ENCODE peak calls at places on chromosomes 2 and 18, in four cellular contexts. U is COR-L47; L is stimulated activated CD4-positive, alpha-beta T cell treated with anti-CD3 and anti-CD28 coated beads, Interleukin-2, amount 100 ng/mL, for 24 hours; P is activated T-cell treated with anti-CD3 and anti-CD28 coated beads for 48 hours. E is an unnamed sample.

GRCh38 chr18:12255626-12256026 is 1.5 kb downstream of the CIDEA start:
- DNase-seq in P (no peak), L (no peak), U (no peak), E (no peak)

GRCh38 chr2:231683292-231683898 is 24.9 kb upstream of the PTMA start:
- DNase-seq in P (no peak), L (no peak), U (peak; percentile 64), E (no peak)

GRCh38 chr2:237540223-237540775 is 26.1 kb upstream of the PRLH start:
- DNase-seq in U (peak; percentile 17), L (no peak), P (no peak), E (no peak)

GRCh38 chr18:33720133-33720532 is 142.1 kb downstream of the ASXL3 start:
- DNase-seq in U (no peak), P (no peak), L (no peak), E (no peak)

GRCh38 chr2:217887841-217888665 is 114.7 kb downstream of the TNS1 start:
- DNase-seq in U (no peak), L (no peak), P (no peak), E (no peak)

GRCh38 chr18:79625195-79625923 is 54.2 kb upstream of the CTDP1 start:
- DNase-seq in U (no peak), L (no peak), P (no peak), E (no peak)

GRCh38 chr2:159226059-159226461 is 60.4 kb downstream of the WDSUB1 start:
- DNase-seq in U (no peak), L (no peak), P (no peak), E (peak; percentile 35)

GRCh38 chr18:70907673-70908072 is 618.8 kb downstream of the SOCS6 start:
- DNase-seq in L (no peak), U (peak; percentile 91), P (no peak), E (no peak)

GRCh38 chr2:202221873-202222272 is 16.5 kb downstream of the SUMO1 start:
- DNase-seq in P (no peak), L (no peak), U (no peak), E (no peak)

E was measured in stimulated activated naive CD8-positive, alpha-beta T cell treated with anti-CD3 and anti-CD28 coated beads, Interleukin-15, amount 100 ng/mL, for 72 hours.